ENCODE peak calls at places on chromosomes 7 and 10, in ten cellular contexts. Q is KG1; H is EL; D is ACHN; S is ovary; B is progenitor cell of endocrine pancreas; G is NCI-H2081; L is HL-60; N is activated CD4-positive, CD25-positive, alpha-beta regulatory T cell treated with anti-CD3 and anti-CD28 coated beads, Interleukin-2, amount 50 U/mL, for 16 hours; T is GM04504. K is an unnamed sample.

GRCh38 chr7:45721949-45722598 is 147.9 kb downstream of the ADCY1 start:
- DNase-seq in Q (no peak), H (no peak), D (no peak), S (no peak), B (no peak), G (no peak), L (no peak), N (no peak), T (no peak), K (no peak)

GRCh38 chr10:119029613-119030420 is at the start of gene NANOS1:
- DNase-seq in Q (no peak), H (no peak), D (peak), S (no peak), B (peak), G (no peak), L (no peak), N (no peak), T (no peak), K (peak)

GRCh38 chr7:85160223-85160622 is 26.6 kb downstream of the SEMA3D start:
- DNase-seq in Q (no peak), H (peak), D (no peak), S (no peak), B (no peak), G (no peak), L (no peak), N (no peak), T (no peak), K (peak)

GRCh38 chr10:92757066-92757716 is 67.4 kb downstream of the HHEX start:
- DNase-seq in Q (peak), H (peak), D (peak), S (peak), B (peak), G (no peak), L (peak), N (no peak), T (peak), K (peak)

GRCh38 chr10:119023553-119023868 is 6.0 kb upstream of the NANOS1 start:
- DNase-seq in Q (no peak), H (no peak), D (no peak), S (no peak), B (no peak), G (no peak), L (no peak), N (no peak), T (no peak), K (no peak)

GRCh38 chr10:45008524-45009161 is 7.9 kb downstream of the ZNF22 start:
- DNase-seq in Q (peak), H (peak), D (peak), S (no peak), B (no peak), G (peak), L (peak), N (no peak), T (peak), K (peak)

GRCh38 chr10:62231371-62231770 is 37.3 kb downstream of the RTKN2 start:
- DNase-seq in Q (no peak), H (peak), D (peak), S (no peak), B (no peak), G (no peak), L (no peak), N (no peak), T (peak), K (peak)

GRCh38 chr7:124570558-124570957 is 195.0 kb downstream of the GPR37 start:
- DNase-seq in Q (no peak), H (no peak), D (no peak), S (no peak), B (no peak), G (no peak), L (no peak), N (no peak), T (no peak), K (no peak)

GRCh38 chr7:103573479-103574058 is 127.6 kb upstream of the SLC26A5 start:
- DNase-seq in Q (peak), H (peak), D (peak), S (no peak), B (no peak), G (peak), L (no peak), N (no peak), T (peak), K (peak)

GRCh38 chr7:105015631-105015965 is 1.6 kb downstream of the KMT2E start:
- DNase-seq in Q (no peak), H (peak), D (peak), S (no peak), B (no peak), G (peak), L (peak), N (no peak), T (no peak), K (peak)

GRCh38 chr10:29409241-29410051 is 120.6 kb downstream of the LYZL1 start:
- DNase-seq in Q (peak), H (peak), D (peak), S (peak), B (no peak), G (no peak), L (peak), N (peak), T (peak), K (peak)

GRCh38 chr7:67455508-67455907 is 458.9 kb downstream of the TYW1 start:
- DNase-seq in Q (no peak), H (no peak), D (no peak), S (no peak), B (no peak), G (no peak), L (no peak), N (no peak), T (no peak), K (no peak)